ENCODE peak calls at places on chromosome 21, in four cellular contexts. J is K562, S is HCT116, V is HepG2. Z is an unnamed sample.

GRCh38 chr21:27202301-27202700 is 235.4 kb upstream of the ADAMTS5 start:
- DNase-seq in J (no peak), S (no peak), V (no peak), Z (no peak)

GRCh38 chr21:36388835-36389234 is 3.6 kb downstream of the CHAF1B start:
- DNase-seq in J (no peak), S (no peak), V (no peak), Z (no peak)

GRCh38 chr21:41706263-41706639 is 60.6 kb downstream of the RIPK4 start:
- DNase-seq in J (no peak), S (no peak), V (no peak), Z (no peak)

GRCh38 chr21:43287111-43287973 is 118.5 kb downstream of the CRYAA start:
- DNase-seq in J (peak), S (no peak), V (no peak), Z (no peak)

GRCh38 chr21:29208666-29209059 is 78.2 kb downstream of the MAP3K7CL start:
- DNase-seq in J (no peak), S (no peak), V (no peak), Z (no peak)

GRCh38 chr21:32884062-32884461 is 112.5 kb upstream of the PAXBP1 start:
- DNase-seq in J (peak), S (peak), V (no peak), Z (no peak)

GRCh38 chr21:15437873-15438272 is 291.9 kb upstream of the USP25 start:
- DNase-seq in J (no peak), S (no peak), V (no peak), Z (no peak)

GRCh38 chr21:42799516-42799915 is 79.8 kb downstream of the WDR4 start:
- DNase-seq in J (no peak), S (no peak), V (no peak), Z (no peak)

GRCh38 chr21:34865922-34866271 is 183.2 kb downstream of the RUNX1 start:
- DNase-seq in J (no peak), S (no peak), V (peak), Z (no peak)

GRCh38 chr21:16305686-16306085 is 575.9 kb downstream of the USP25 start:
- DNase-seq in J (no peak), S (no peak), V (no peak), Z (no peak)

GRCh38 chr21:35528109-35529042 is 479.3 kb upstream of the RUNX1 start:
- DNase-seq in J (no peak), S (no peak), V (no peak), Z (no peak)

GRCh38 chr21:38308010-38308784 is 51.4 kb downstream of the KCNJ15 start:
- DNase-seq in J (no peak), S (no peak), V (no peak), Z (no peak)
- H3K27ac ChIP-seq in J (no peak), S (no peak), V (no peak), Z (no peak)

DNA sequence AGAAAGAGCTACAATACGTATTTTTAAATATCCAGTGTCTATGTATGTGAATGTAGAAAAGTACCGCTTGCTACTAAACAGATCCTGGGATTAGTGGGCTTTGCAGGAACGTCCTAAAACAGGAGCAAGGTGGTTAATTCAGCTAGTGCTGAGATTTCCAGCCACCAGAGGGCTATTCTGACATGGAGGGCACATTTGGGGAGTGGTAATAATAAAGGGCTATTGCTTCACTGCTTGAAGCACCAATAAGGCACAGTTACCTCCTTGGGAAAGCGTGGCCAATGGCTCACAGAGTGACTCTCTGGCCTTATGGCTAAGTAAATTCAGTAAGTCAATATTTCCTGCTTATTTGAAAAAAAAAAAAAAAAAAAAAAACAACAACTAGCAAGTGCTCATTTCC is 152.4 kb downstream of the GABPA start:
- DNase-seq in J (no peak), S (no peak), V (no peak), Z (no peak)
- TF ChIP-seq CTCF in J (no peak), S (peak), V (no peak), Z (peak)

DNA sequence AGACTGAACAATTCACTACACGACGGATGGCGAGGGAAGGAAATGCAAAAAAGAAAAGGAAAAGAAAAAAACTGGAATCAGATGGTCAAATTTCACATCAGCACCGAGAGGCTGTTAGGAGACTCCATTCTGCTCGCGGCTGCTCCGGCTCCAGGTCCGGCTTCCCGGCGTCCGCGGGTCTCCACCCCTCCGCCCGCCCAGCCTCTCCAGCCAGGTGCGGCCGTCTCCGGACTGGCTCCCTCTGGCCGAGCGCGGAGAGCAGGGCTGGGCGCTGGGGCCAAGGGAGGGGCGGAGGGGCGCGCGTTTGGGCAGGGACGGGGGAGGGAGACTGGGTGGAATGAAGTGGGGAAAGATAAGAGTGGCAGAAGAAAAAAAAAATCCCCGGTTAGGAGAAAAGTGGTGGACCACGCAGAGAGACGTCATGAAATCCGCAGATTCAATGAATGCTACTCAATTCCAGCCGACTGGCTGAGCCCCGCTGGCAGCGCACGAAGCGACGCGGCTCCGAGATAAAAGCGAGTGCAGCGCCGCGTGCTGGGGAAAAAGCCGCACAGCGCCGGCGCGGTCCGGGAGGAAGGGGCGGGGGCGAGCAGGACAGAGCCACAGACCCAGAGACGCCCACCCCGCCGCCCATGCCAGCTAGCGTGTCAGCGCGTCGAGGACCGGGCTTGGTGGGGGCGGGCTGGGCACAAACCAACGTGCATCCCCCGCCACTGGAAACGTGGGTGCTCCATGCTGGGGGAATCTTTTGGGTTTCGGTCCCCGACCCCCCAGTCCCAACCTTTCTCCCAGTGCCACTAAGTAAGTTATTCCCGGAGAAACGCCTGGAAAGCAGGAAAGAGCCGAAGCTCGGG is at the start of gene KCNJ6:
- DNase-seq in J (peak), S (no peak), V (no peak), Z (no peak)
- TF ChIP-seq TCF7L2 in J (no peak), S (no peak), V (no peak), Z (no peak)

DNA sequence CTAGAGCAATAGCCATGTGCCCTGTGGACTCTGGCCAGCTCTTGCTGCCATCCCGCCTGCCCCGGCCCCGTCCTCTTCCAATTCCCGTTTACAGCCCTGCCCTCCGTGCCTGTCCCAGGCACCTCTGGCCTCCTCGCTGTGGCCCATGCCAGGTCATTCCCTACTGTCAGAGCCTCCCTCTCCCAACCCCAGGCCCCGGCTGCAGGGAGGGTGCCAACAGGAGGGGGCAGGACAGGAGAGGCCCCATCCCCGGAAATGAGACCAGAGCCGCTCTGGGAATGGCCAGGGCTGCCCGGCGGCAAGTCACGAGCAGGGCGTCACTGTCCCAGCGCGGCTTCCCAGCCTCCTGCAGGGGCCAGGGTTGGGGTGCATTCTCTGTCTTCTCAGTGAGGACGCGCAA is 23.5 kb upstream of the TSPEAR start:
- DNase-seq in J (no peak), S (no peak), V (no peak), Z (no peak)
- H3K27ac ChIP-seq in J (no peak), S (no peak), V (no peak), Z (no peak)

GRCh38 chr21:24076179-24076578 is 1531.1 kb downstream of the MRPL39 start:
- DNase-seq in J (no peak), S (no peak), V (no peak), Z (no peak)
- TF ChIP-seq CTCF in J (no peak), S (no peak), V (no peak), Z (no peak)